ENCODE peak calls at places on chromosomes 13 and 19, in eight cellular contexts. One of them, this sample, is unnamed.

GRCh38 chr19:7734220-7735203 is 2.6 kb upstream of the CLEC4G start:
- DNase-seq in lower leg skin: no peak
- DNase-seq in fibroblast of pulmonary artery: peak; percentile 46
- DNase-seq in spleen: peak; percentile 61
- DNase-seq in dorsolateral prefrontal cortex: no peak
- DNase-seq in fibroblast of villous mesenchyme: peak; percentile 54
- DNase-seq in A549: no peak
- DNase-seq in astrocyte: no peak
- DNase-seq in this sample: no peak

GRCh38 chr19:56273563-56274117 is 1.1 kb downstream of the EDDM13 start:
- DNase-seq in spleen: no peak
- DNase-seq in astrocyte: peak; percentile 36
- DNase-seq in A549: no peak
- DNase-seq in dorsolateral prefrontal cortex: no peak
- DNase-seq in fibroblast of pulmonary artery: peak; percentile 55
- DNase-seq in fibroblast of villous mesenchyme: peak; percentile 2
- DNase-seq in lower leg skin: no peak
- DNase-seq in this sample: no peak

GRCh38 chr13:47146991-47147783 is 250.3 kb upstream of the HTR2A start:
- DNase-seq in A549: no peak
- DNase-seq in fibroblast of villous mesenchyme: no peak
- DNase-seq in dorsolateral prefrontal cortex: no peak
- DNase-seq in spleen: no peak
- DNase-seq in fibroblast of pulmonary artery: no peak
- DNase-seq in astrocyte: no peak
- DNase-seq in lower leg skin: no peak
- DNase-seq in this sample: no peak

GRCh38 chr19:42185281-42185680 is 32.2 kb downstream of the DEDD2 start:
- DNase-seq in fibroblast of pulmonary artery: peak; percentile 40
- DNase-seq in fibroblast of villous mesenchyme: no peak
- DNase-seq in spleen: no peak
- DNase-seq in dorsolateral prefrontal cortex: no peak
- DNase-seq in A549: no peak
- DNase-seq in lower leg skin: no peak
- DNase-seq in astrocyte: peak; percentile 22
- DNase-seq in this sample: no peak

GRCh38 chr13:106151056-106151699 is 384.3 kb downstream of the EFNB2 start:
- DNase-seq in lower leg skin: no peak
- DNase-seq in spleen: no peak
- DNase-seq in fibroblast of pulmonary artery: peak; percentile 91
- DNase-seq in dorsolateral prefrontal cortex: no peak
- DNase-seq in astrocyte: peak; percentile 100
- DNase-seq in A549: peak; percentile 35
- DNase-seq in fibroblast of villous mesenchyme: peak; percentile 89
- DNase-seq in this sample: no peak

GRCh38 chr13:98510156-98510509 is 66.8 kb downstream of the STK24 start:
- DNase-seq in dorsolateral prefrontal cortex: no peak
- DNase-seq in spleen: no peak
- DNase-seq in fibroblast of villous mesenchyme: no peak
- DNase-seq in fibroblast of pulmonary artery: no peak
- DNase-seq in lower leg skin: no peak
- DNase-seq in A549: no peak
- DNase-seq in astrocyte: no peak
- DNase-seq in this sample: no peak

GRCh38 chr19:1102407-1103106 is 1.2 kb upstream of the GPX4 start:
- DNase-seq in dorsolateral prefrontal cortex: no peak
- DNase-seq in astrocyte: peak; percentile 100
- DNase-seq in A549: no peak
- DNase-seq in spleen: no peak
- DNase-seq in fibroblast of pulmonary artery: peak; percentile 99
- DNase-seq in fibroblast of villous mesenchyme: peak; percentile 99
- DNase-seq in lower leg skin: peak; percentile 85
- DNase-seq in this sample: peak; percentile 74

GRCh38 chr13:41398494-41399190 is 58.7 kb upstream of the RGCC start:
- DNase-seq in A549: no peak
- DNase-seq in fibroblast of villous mesenchyme: no peak
- DNase-seq in dorsolateral prefrontal cortex: no peak
- DNase-seq in lower leg skin: no peak
- DNase-seq in spleen: no peak
- DNase-seq in fibroblast of pulmonary artery: peak; percentile 7
- DNase-seq in astrocyte: no peak
- DNase-seq in this sample: no peak

GRCh38 chr13:33640832-33641231 is 177.1 kb upstream of the RFC3 start:
- DNase-seq in astrocyte: no peak
- DNase-seq in lower leg skin: no peak
- DNase-seq in fibroblast of pulmonary artery: peak; percentile 31
- DNase-seq in spleen: no peak
- DNase-seq in fibroblast of villous mesenchyme: no peak
- DNase-seq in dorsolateral prefrontal cortex: no peak
- DNase-seq in A549: no peak
- DNase-seq in this sample: no peak

DNA sequence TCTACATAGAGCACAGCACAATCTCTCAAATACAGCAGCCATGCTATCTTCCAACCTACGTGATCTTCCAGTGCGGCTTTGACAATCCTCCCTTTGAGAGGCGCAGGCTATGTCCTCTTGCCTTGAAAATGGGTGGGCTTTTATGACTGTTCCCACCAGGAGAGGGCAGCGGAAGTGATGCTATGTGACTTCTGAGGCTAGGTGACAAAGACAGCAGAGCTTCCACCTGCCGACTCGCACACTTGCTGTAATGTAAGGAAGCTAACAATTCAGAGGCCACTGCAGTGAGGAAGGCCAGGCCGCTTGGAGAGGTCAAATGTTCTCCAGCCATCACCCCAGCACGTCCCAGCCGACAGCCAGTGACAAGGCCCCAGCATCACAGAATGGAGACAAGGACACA is 65.8 kb downstream of the MRPL57 start:
- DNase-seq in fibroblast of villous mesenchyme: no peak
- DNase-seq in dorsolateral prefrontal cortex: no peak
- DNase-seq in astrocyte: no peak
- DNase-seq in lower leg skin: no peak
- DNase-seq in A549: no peak
- DNase-seq in spleen: no peak
- DNase-seq in fibroblast of pulmonary artery: no peak
- DNase-seq in this sample: no peak
- TF ChIP-seq CTCF in fibroblast of villous mesenchyme: no peak
- TF ChIP-seq CTCF in dorsolateral prefrontal cortex: no peak
- TF ChIP-seq CTCF in astrocyte: no peak
- TF ChIP-seq CTCF in lower leg skin: no peak
- TF ChIP-seq CTCF in A549: no peak
- TF ChIP-seq CTCF in spleen: no peak
- TF ChIP-seq CTCF in fibroblast of pulmonary artery: no peak
- TF ChIP-seq CTCF in this sample: no peak

GRCh38 chr13:82938644-82939043 is 943.6 kb downstream of the SLITRK1 start:
- DNase-seq in lower leg skin: no peak
- DNase-seq in fibroblast of villous mesenchyme: no peak
- DNase-seq in fibroblast of pulmonary artery: no peak
- DNase-seq in spleen: no peak
- DNase-seq in dorsolateral prefrontal cortex: no peak
- DNase-seq in A549: no peak
- DNase-seq in astrocyte: no peak
- DNase-seq in this sample: no peak
- TF ChIP-seq CTCF in lower leg skin: no peak
- TF ChIP-seq CTCF in fibroblast of villous mesenchyme: no peak
- TF ChIP-seq CTCF in fibroblast of pulmonary artery: no peak
- TF ChIP-seq CTCF in spleen: no peak
- TF ChIP-seq CTCF in dorsolateral prefrontal cortex: no peak
- TF ChIP-seq CTCF in A549: no peak
- TF ChIP-seq CTCF in astrocyte: no peak
- TF ChIP-seq CTCF in this sample: no peak

GRCh38 chr19:5078666-5079409 is 109.9 kb downstream of the KDM4B start:
- DNase-seq in lower leg skin: no peak
- DNase-seq in A549: no peak
- DNase-seq in astrocyte: no peak
- DNase-seq in dorsolateral prefrontal cortex: peak; percentile 58
- DNase-seq in fibroblast of pulmonary artery: no peak
- DNase-seq in fibroblast of villous mesenchyme: no peak
- DNase-seq in spleen: no peak
- DNase-seq in this sample: no peak
- TF ChIP-seq CTCF in lower leg skin: no peak
- TF ChIP-seq CTCF in A549: no peak
- TF ChIP-seq CTCF in astrocyte: no peak
- TF ChIP-seq CTCF in dorsolateral prefrontal cortex: no peak
- TF ChIP-seq CTCF in fibroblast of pulmonary artery: no peak
- TF ChIP-seq CTCF in fibroblast of villous mesenchyme: no peak
- TF ChIP-seq CTCF in spleen: no peak
- TF ChIP-seq CTCF in this sample: no peak

DNA sequence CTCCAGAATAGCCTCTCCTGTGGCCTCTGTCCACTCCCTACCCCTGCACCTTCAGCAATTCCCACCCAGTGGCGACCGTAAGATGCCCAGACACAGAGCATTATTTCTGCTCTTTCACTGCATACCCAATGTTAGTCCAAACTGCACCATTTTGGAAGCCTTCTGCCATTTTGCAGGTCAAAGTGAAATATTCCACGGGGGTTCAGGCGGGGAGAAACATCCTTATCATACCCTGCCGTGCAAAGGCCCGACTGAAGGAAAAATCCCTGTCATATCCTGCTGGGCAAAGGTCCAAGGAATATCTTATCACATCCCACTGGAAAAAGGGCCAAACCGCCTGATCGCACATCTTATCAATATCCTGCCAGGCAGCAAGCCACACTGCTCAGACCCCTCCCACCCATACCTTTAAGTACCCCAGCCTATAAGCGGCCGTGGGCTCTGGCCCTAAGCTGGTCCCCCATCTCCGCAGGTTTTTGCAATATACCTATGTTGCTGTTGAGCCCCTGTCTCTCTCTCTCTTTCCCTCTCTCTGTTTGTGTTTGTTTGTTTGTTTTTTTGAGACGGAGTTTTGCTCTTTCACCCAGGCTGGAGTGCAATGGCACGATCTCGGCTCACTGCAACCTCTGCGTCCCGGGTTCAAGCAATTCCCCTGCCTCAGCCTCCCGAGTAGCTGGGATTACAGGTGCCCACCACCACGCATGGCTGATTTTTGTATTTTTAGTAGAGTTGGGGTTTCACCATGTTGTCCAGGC is 18.2 kb downstream of the CLEC11A start:
- DNase-seq in A549: no peak
- DNase-seq in fibroblast of villous mesenchyme: no peak
- DNase-seq in astrocyte: no peak
- DNase-seq in fibroblast of pulmonary artery: no peak
- DNase-seq in spleen: no peak
- DNase-seq in lower leg skin: no peak
- DNase-seq in dorsolateral prefrontal cortex: no peak
- DNase-seq in this sample: no peak
- TF ChIP-seq CTCF in A549: no peak
- TF ChIP-seq CTCF in fibroblast of villous mesenchyme: no peak
- TF ChIP-seq CTCF in astrocyte: no peak
- TF ChIP-seq CTCF in fibroblast of pulmonary artery: no peak
- TF ChIP-seq CTCF in spleen: no peak
- TF ChIP-seq CTCF in lower leg skin: no peak
- TF ChIP-seq CTCF in dorsolateral prefrontal cortex: no peak
- TF ChIP-seq CTCF in this sample: no peak

GRCh38 chr13:48233097-48233885 is at the start of gene ITM2B:
- DNase-seq in dorsolateral prefrontal cortex: peak; percentile 77
- DNase-seq in lower leg skin: no peak
- DNase-seq in fibroblast of pulmonary artery: peak; percentile 74
- DNase-seq in fibroblast of villous mesenchyme: peak; percentile 72
- DNase-seq in A549: peak; percentile 32
- DNase-seq in spleen: peak; percentile 95
- DNase-seq in astrocyte: peak; percentile 47
- DNase-seq in this sample: peak; percentile 60
- TF ChIP-seq CTCF in dorsolateral prefrontal cortex: peak; percentile 31
- TF ChIP-seq CTCF in lower leg skin: no peak
- TF ChIP-seq CTCF in fibroblast of pulmonary artery: peak; percentile 5
- TF ChIP-seq CTCF in fibroblast of villous mesenchyme: peak; percentile 36
- TF ChIP-seq CTCF in A549: peak; percentile 27
- TF ChIP-seq CTCF in spleen: peak; percentile 46
- TF ChIP-seq CTCF in astrocyte: no peak
- TF ChIP-seq CTCF in this sample: peak; percentile 69

DNA sequence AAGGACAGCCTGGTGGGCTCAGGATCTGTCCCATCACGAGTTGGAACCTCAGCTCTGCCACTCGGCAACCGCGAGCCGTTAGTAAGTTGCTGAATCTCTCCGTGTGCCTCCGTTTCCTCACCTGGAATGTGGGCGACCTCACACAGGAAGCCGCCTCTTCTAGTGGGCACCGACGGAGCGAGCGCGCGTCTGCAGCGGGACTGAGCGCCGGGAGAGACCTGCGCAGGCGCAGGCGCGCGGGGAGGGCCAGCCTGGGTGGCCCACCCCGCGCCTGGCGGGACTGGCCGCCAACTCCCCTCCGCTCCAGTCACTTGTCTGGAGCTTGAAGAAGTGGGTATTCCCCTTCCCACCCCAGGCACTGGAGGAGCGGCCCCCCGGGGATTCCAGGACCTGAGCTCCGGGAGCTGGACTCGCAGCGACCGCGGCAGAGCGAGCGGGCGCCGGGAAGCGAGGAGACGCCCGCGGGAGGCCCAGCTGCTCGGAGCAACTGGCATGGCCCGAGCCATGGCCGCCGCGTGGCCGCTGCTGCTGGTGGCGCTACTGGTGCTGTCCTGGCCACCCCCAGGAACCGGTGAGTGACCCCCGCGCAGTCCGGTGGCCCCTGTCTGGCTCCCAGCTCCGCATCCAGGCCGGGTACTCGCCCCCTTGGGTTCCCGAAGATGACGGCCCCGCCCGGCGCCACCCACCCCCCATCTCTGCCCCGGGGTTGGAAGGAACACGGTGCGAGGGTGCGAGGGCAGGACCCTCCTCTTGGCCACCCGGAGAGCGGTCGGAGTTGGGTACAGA is at the start of gene PVR:
- DNase-seq in fibroblast of pulmonary artery: peak; percentile 68
- DNase-seq in lower leg skin: no peak
- DNase-seq in dorsolateral prefrontal cortex: peak; percentile 63
- DNase-seq in A549: peak; percentile 98
- DNase-seq in astrocyte: peak; percentile 58
- DNase-seq in spleen: peak; percentile 86
- DNase-seq in fibroblast of villous mesenchyme: peak; percentile 71
- DNase-seq in this sample: peak; percentile 54
- TF ChIP-seq CTCF in fibroblast of pulmonary artery: no peak
- TF ChIP-seq CTCF in lower leg skin: no peak
- TF ChIP-seq CTCF in dorsolateral prefrontal cortex: no peak
- TF ChIP-seq CTCF in A549: no peak
- TF ChIP-seq CTCF in astrocyte: no peak
- TF ChIP-seq CTCF in spleen: no peak
- TF ChIP-seq CTCF in fibroblast of villous mesenchyme: no peak
- TF ChIP-seq CTCF in this sample: no peak